ENCODE peak calls at places on chromosomes 12 and 14, in eight cellular contexts. C is stimulated activated CD4-positive, alpha-beta T cell treated with anti-CD3 and anti-CD28 coated beads, TNF-alpha, amount 100 ng/mL, for 1 hour; J is left lobe of liver; Z is GM12892; N is AG08395; S is left ventricle myocardium inferior; O is activated T-helper 1 cell treated with Interleukin-2 at 50 U/mL for 16 hours; W is activated naive CD4-positive, alpha-beta T cell treated with anti-CD3 and anti-CD28 coated beads for 36 hours. X is an unnamed sample.

GRCh38 chr14:64232095-64232830 is 61.9 kb downstream of the ESR2 start:
- DNase-seq in C (no peak), J (peak; percentile 36), Z (no peak), N (peak; percentile 72), S (no peak), O (no peak), W (no peak), X (no peak)

GRCh38 chr14:31990959-31991541 is 86.1 kb upstream of the ARHGAP5 start:
- DNase-seq in C (no peak), J (no peak), Z (no peak), N (peak; percentile 42), S (no peak), O (no peak), W (no peak), X (no peak)

GRCh38 chr12:79055926-79056674 is 191.5 kb downstream of the SYT1 start:
- DNase-seq in C (no peak), J (no peak), Z (no peak), N (peak; percentile 3), S (no peak), O (no peak), W (no peak), X (no peak)

GRCh38 chr12:49565119-49565955 is 2.6 kb downstream of the MCRS1 start:
- DNase-seq in C (no peak), J (no peak), Z (no peak), N (no peak), S (peak; percentile 49), O (no peak), W (no peak), X (no peak)

GRCh38 chr14:89957791-89958190 is 2.1 kb downstream of the TDP1 start:
- DNase-seq in C (no peak), J (no peak), Z (no peak), N (no peak), S (no peak), O (no peak), W (no peak), X (no peak)

GRCh38 chr12:110281549-110282342 is 699 bp downstream of the ATP2A2 start:
- DNase-seq in C (peak; percentile 5), J (peak; percentile 58), Z (peak; percentile 60), N (peak; percentile 59), S (peak; percentile 43), O (peak; percentile 10), W (peak; percentile 49), X (peak; percentile 48)

GRCh38 chr14:28766505-28767238 is at the start of gene FOXG1:
- DNase-seq in C (no peak), J (no peak), Z (peak; percentile 53), N (no peak), S (no peak), O (no peak), W (no peak), X (peak; percentile 71)

GRCh38 chr12:34296143-34297041 is 274.1 kb downstream of the ALG10 start:
- DNase-seq in C (no peak), J (no peak), Z (no peak), N (no peak), S (peak; percentile 6), O (no peak), W (no peak), X (no peak)